ENCODE peak calls at places on chromosome 19, in six cellular contexts. U is memory B cell, B is astrocyte of the cerebellum, Q is uterus, O is psoas muscle, E is GOT3. M is an unnamed sample.

GRCh38 chr19:5941673-5942072 is 27.6 kb downstream of the CAPS start:
- DNase-seq in B (no peak), O (no peak), Q (no peak), U (no peak), E (no peak), M (no peak)

GRCh38 chr19:29489182-29489951 is 36.4 kb upstream of the VSTM2B start:
- DNase-seq in Q (no peak), U (peak; percentile 2), O (no peak), B (no peak), E (no peak), M (no peak)

GRCh38 chr19:13621413-13621812 is 115.1 kb upstream of the CACNA1A start:
- DNase-seq in Q (no peak), B (peak; percentile 75), U (no peak), E (peak; percentile 45), O (peak; percentile 14), M (no peak)

GRCh38 chr19:28718909-28719308 is 494.0 kb downstream of the UQCRFS1 start:
- DNase-seq in E (no peak), Q (no peak), O (no peak), U (no peak), B (no peak), M (no peak)

GRCh38 chr19:3457531-3458228 is 22.6 kb downstream of the SMIM24 start:
- DNase-seq in E (no peak), B (no peak), U (no peak), Q (no peak), O (no peak), M (no peak)

GRCh38 chr19:42270346-42271044 is 1.4 kb downstream of the CIC start:
- DNase-seq in U (no peak), Q (peak; percentile 53), O (peak; percentile 56), B (no peak), E (no peak), M (peak; percentile 68)

GRCh38 chr19:44891016-44891882 is at the start of gene TOMM40:
- DNase-seq in O (peak; percentile 100), Q (peak; percentile 100), B (no peak), E (no peak), U (peak; percentile 91), M (peak; percentile 99)

GRCh38 chr19:47445937-47446402 is 25.7 kb downstream of the SLC8A2 start:
- DNase-seq in U (no peak), Q (peak; percentile 82), E (no peak), O (peak; percentile 40), B (no peak), M (no peak)

GRCh38 chr19:7595466-7596133 is at the start of gene CAMSAP3:
- DNase-seq in U (peak; percentile 49), E (no peak), B (no peak), O (no peak), Q (no peak), M (peak; percentile 85)

GRCh38 chr19:53463263-53463662 is 4.3 kb upstream of the ZNF813 start:
- DNase-seq in U (no peak), B (no peak), O (peak; percentile 43), Q (peak; percentile 71), E (no peak), M (no peak)

GRCh38 chr19:10670876-10671804 is 17.0 kb downstream of the ILF3 start:
- DNase-seq in E (no peak), B (no peak), O (no peak), U (no peak), Q (no peak), M (no peak)

GRCh38 chr19:47020132-47020805 is 632 bp downstream of the NPAS1 start:
- DNase-seq in E (no peak), Q (no peak), O (no peak), B (no peak), U (no peak), M (no peak)

GRCh38 chr19:35120492-35120891 is 4.9 kb downstream of the FXYD3 start:
- DNase-seq in U (no peak), B (peak; percentile 5), Q (no peak), E (peak; percentile 31), O (no peak), M (no peak)

M was measured in GM13976.